ENCODE peak calls at places on chromosomes 5 and 9, in five cellular contexts. K is fibroblast of the aortic adventitia; F is WTC11; S is activated CD8-positive, alpha-beta memory T cell treated with anti-CD3 and anti-CD28 coated beads, Interleukin-2, amount 50 U/mL, for 4 hours; G is ELF-1. O is an unnamed sample.

GRCh38 chr9:92440751-92441046 is 16.4 kb upstream of the OMD start:
- DNase-seq in G (no peak), F (no peak), S (no peak), K (no peak), O (no peak)

GRCh38 chr9:89448381-89448780 is 49.5 kb downstream of the SEMA4D start:
- DNase-seq in K (no peak), S (peak), F (no peak), G (no peak), O (no peak)

GRCh38 chr5:93721045-93721444 is 20.4 kb downstream of the POU5F2 start:
- DNase-seq in G (no peak), F (no peak), K (no peak), S (no peak), O (no peak)

GRCh38 chr5:68883441-68883840 is 210.4 kb upstream of the SLC30A5 start:
- DNase-seq in G (no peak), S (no peak), F (peak), K (no peak), O (peak)

GRCh38 chr9:76137941-76138340 is 247.5 kb downstream of the PCSK5 start:
- DNase-seq in S (no peak), F (no peak), G (no peak), K (no peak), O (no peak)

GRCh38 chr5:174895360-174895759 is 171.0 kb downstream of the MSX2 start:
- DNase-seq in G (peak), K (no peak), S (no peak), F (peak), O (peak)

GRCh38 chr9:130847306-130848217 is 12.5 kb downstream of the ABL1 start:
- DNase-seq in K (peak), G (peak), F (peak), S (no peak), O (peak)

GRCh38 chr9:121299467-121300282 is 31.7 kb downstream of the GSN start:
- DNase-seq in S (peak), F (peak), K (peak), G (peak), O (no peak)

GRCh38 chr9:78986446-78986845 is 585.3 kb upstream of the TLE4 start:
- DNase-seq in K (no peak), G (no peak), S (no peak), F (no peak), O (no peak)

GRCh38 chr5:148002471-148002870 is 61.3 kb upstream of the SPINK5 start:
- DNase-seq in G (peak), S (no peak), F (no peak), K (peak), O (no peak)

GRCh38 chr9:23803216-23803615 is 22.8 kb downstream of the ELAVL2 start:
- DNase-seq in G (no peak), F (no peak), K (no peak), S (no peak), O (no peak)

GRCh38 chr5:108905818-108906217 is 158.1 kb downstream of the FER start:
- DNase-seq in G (no peak), F (no peak), S (no peak), K (peak), O (no peak)

GRCh38 chr5:5637163-5637562 is 214.7 kb downstream of the ICE1 start:
- DNase-seq in G (no peak), K (no peak), S (no peak), F (no peak), O (no peak)

GRCh38 chr5:153672347-153673090 is 182.0 kb downstream of the GRIA1 start:
- DNase-seq in F (no peak), K (peak), S (no peak), G (no peak), O (no peak)

GRCh38 chr5:139061856-139062255 is 136.3 kb downstream of the SIL1 start:
- DNase-seq in K (no peak), F (no peak), G (peak), S (no peak), O (peak)

GRCh38 chr9:32882616-32883015 is 99.3 kb downstream of the TMEM215 start:
- DNase-seq in S (no peak), F (no peak), G (no peak), K (no peak), O (no peak)

GRCh38 chr5:10297646-10298204 is 10.0 kb downstream of the CMBL start:
- DNase-seq in G (no peak), F (no peak), S (no peak), K (no peak), O (no peak)

GRCh38 chr5:154395407-154396106 is 50.2 kb upstream of the SAP30L start:
- DNase-seq in F (peak), G (peak), S (no peak), K (no peak), O (peak)

GRCh38 chr9:133707065-133707760 is 30.9 kb downstream of the SARDH start:
- DNase-seq in S (no peak), G (no peak), F (peak), K (peak), O (no peak)

GRCh38 chr9:98522487-98522886 is 186.2 kb downstream of the GABBR2 start:
- DNase-seq in F (no peak), K (no peak), S (no peak), G (no peak), O (no peak)

GRCh38 chr9:105138306-105138801 is 106.1 kb upstream of the SLC44A1 start:
- DNase-seq in G (peak), F (peak), K (no peak), S (no peak), O (peak)

GRCh38 chr5:10987881-10988504 is 227.0 kb upstream of the DAP start:
- DNase-seq in K (no peak), G (peak), F (peak), S (peak), O (peak)

O was measured in H9.